ENCODE peak calls at places on chromosomes 4 and X, in eight cellular contexts. Q is CD4-positive, alpha-beta T cell; U is prostate gland; Y is CD8-positive, alpha-beta memory T cell; I is GM23338; F is HCT116; W is mammary epithelial cell; P is foreskin keratinocyte. G is an unnamed sample.

GRCh38 chrX:20061869-20062254 is 54.8 kb downstream of the MAP7D2 start:
- DNase-seq in Q (no peak), U (no peak), Y (no peak), I (no peak), F (no peak), W (peak; percentile 30), P (no peak), G (no peak)

GRCh38 chrX:132766452-132766851 is 192.0 kb downstream of the HS6ST2 start:
- DNase-seq in Q (no peak), U (no peak), Y (no peak), I (no peak), F (no peak), W (no peak), P (no peak), G (no peak)

GRCh38 chr4:184664445-184665210 is 15.1 kb downstream of the PRIMPOL start:
- DNase-seq in Q (no peak), U (no peak), Y (no peak), I (peak; percentile 79), F (no peak), W (no peak), P (no peak), G (no peak)

GRCh38 chr4:8334786-8335460 is 65.4 kb downstream of the HTRA3 start:
- DNase-seq in Q (peak; percentile 2), U (no peak), Y (no peak), I (no peak), F (no peak), W (no peak), P (no peak), G (no peak)

GRCh38 chr4:113468165-113469022 is 293.1 kb downstream of the CAMK2D start:
- DNase-seq in Q (no peak), U (peak; percentile 23), Y (no peak), I (peak; percentile 74), F (peak; percentile 98), W (peak; percentile 100), P (peak; percentile 99), G (no peak)

GRCh38 chrX:47840106-47840505 is 3.4 kb downstream of the ZNF81 start:
- DNase-seq in Q (no peak), U (no peak), Y (no peak), I (no peak), F (no peak), W (no peak), P (no peak), G (no peak)

GRCh38 chrX:13966071-13966850 is 63.4 kb downstream of the GEMIN8 start:
- DNase-seq in Q (no peak), U (no peak), Y (no peak), I (no peak), F (no peak), W (no peak), P (no peak), G (no peak)

GRCh38 chr4:19399001-19399400 is 852.7 kb upstream of the SLIT2 start:
- DNase-seq in Q (no peak), U (no peak), Y (no peak), I (no peak), F (no peak), W (no peak), P (peak; percentile 7), G (no peak)

GRCh38 chr4:147814334-147814733 is 82.4 kb downstream of the ARHGAP10 start:
- DNase-seq in Q (no peak), U (no peak), Y (no peak), I (no peak), F (no peak), W (peak; percentile 70), P (no peak), G (no peak)

GRCh38 chr4:77636902-77637301 is 31.3 kb downstream of the CXCL13 start:
- DNase-seq in Q (no peak), U (peak; percentile 85), Y (no peak), I (no peak), F (peak; percentile 7), W (peak; percentile 97), P (peak; percentile 94), G (no peak)

GRCh38 chr4:110172972-110173371 is 25.4 kb downstream of the ELOVL6 start:
- DNase-seq in Q (no peak), U (no peak), Y (no peak), I (no peak), F (no peak), W (no peak), P (no peak), G (no peak)

GRCh38 chrX:997631-998137 is 214.8 kb downstream of the CRLF2 start:
- DNase-seq in Q (no peak), U (no peak), Y (no peak), I (peak; percentile 74), F (no peak), W (no peak), P (no peak), G (no peak)

GRCh38 chr4:84530449-84530848 is 31.4 kb upstream of the NKX6-1 start:
- DNase-seq in Q (no peak), U (no peak), Y (no peak), I (no peak), F (no peak), W (no peak), P (no peak), G (no peak)

GRCh38 chr4:25051534-25051933 is 20.8 kb upstream of the LGI2 start:
- DNase-seq in Q (no peak), U (no peak), Y (no peak), I (no peak), F (no peak), W (no peak), P (no peak), G (no peak)

GRCh38 chr4:111883557-111883999 is 261.7 kb upstream of the FAM241A start:
- DNase-seq in Q (no peak), U (no peak), Y (no peak), I (no peak), F (no peak), W (no peak), P (no peak), G (no peak)

GRCh38 chrX:51144828-51145442 is 187.7 kb upstream of the NUDT10 start:
- DNase-seq in Q (no peak), U (peak; percentile 19), Y (no peak), I (peak; percentile 80), F (no peak), W (peak; percentile 16), P (no peak), G (no peak)

GRCh38 chrX:105018865-105019264 is 201.6 kb downstream of the TEX13A start:
- DNase-seq in Q (no peak), U (no peak), Y (no peak), I (no peak), F (no peak), W (peak; percentile 3), P (no peak), G (no peak)

GRCh38 chr4:169640261-169640880 is 20.0 kb downstream of the CLCN3 start:
- DNase-seq in Q (no peak), U (no peak), Y (no peak), I (no peak), F (no peak), W (no peak), P (no peak), G (no peak)

GRCh38 chr4:151743894-151744293 is 16.9 kb downstream of the GATB start:
- DNase-seq in Q (no peak), U (no peak), Y (no peak), I (no peak), F (no peak), W (no peak), P (no peak), G (no peak)
- H3K27ac ChIP-seq in Q (no peak overlapping the region), U (no peak overlapping the region), Y (no peak overlapping the region), I (no peak overlapping the region), F (peak overlapping the region; percentile 36), W (peak overlapping the region; percentile 85), P (peak overlapping the region; percentile 89), G (no peak overlapping the region)

GRCh38 chr4:145552181-145552822 is 66.9 kb upstream of the MMAA start:
- DNase-seq in Q (no peak), U (no peak), Y (no peak), I (no peak), F (no peak), W (no peak), P (no peak), G (no peak)

GRCh38 chr4:145557720-145558119 is 61.5 kb upstream of the MMAA start:
- DNase-seq in Q (no peak), U (peak; percentile 46), Y (no peak), I (peak; percentile 87), F (peak; percentile 42), W (peak; percentile 75), P (peak; percentile 76), G (no peak)

GRCh38 chr4:145553375-145553774 is 65.8 kb upstream of the MMAA start:
- DNase-seq in Q (no peak), U (no peak), Y (no peak), I (no peak), F (no peak), W (no peak), P (no peak), G (no peak)

GRCh38 chr4:145554691-145555090 is 64.5 kb upstream of the MMAA start:
- DNase-seq in Q (no peak), U (no peak), Y (no peak), I (no peak), F (no peak), W (no peak), P (no peak), G (no peak)
- H3K27ac ChIP-seq in Q (no peak overlapping the region), U (no peak overlapping the region), Y (no peak overlapping the region), I (no peak overlapping the region), F (no peak overlapping the region), W (no peak overlapping the region), P (no peak overlapping the region), G (no peak overlapping the region)

DNA sequence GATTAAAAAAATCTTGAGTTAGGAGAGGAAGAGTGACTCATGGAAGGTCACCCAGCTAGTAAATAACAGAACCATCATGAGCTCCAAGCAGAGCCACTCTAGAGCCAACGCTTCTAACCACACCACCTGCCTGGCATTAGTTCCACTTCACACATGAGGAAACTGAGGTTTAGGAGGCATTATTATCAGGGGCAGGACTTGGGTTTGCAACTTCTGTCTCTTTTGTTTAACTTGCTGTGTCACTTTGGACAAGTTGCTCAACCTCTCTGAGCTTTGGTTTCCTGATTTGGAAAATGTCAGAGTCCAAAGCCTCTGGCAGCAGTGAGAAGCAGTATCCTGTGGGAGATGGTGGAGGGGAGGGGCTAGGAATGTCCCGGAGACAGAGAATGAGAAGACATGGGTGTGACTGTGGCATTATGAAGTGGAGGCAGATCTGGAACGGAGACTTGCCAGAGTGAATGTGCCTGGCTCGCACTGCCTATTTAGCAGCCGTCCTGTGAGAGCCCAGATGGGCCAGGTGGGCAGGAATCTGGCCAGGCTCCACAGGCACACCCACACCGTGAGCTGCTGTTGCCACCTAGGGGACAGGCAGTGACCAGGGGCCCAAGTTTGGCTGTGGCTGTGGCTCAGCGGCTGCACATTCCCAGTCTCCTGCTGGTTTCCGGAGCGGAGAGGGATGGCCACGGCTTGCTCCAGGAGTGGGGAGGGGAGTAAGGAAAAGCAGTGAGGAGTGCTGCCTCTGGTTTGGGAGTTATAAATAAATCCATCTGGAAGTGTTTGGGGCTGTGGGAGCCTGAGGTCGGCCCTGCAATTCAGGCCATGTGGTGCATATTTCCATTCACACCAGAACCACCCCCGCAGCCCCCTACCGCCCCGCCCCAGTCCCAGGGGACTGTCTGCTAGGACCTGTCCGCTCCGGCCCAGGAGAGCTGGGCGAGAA is 93.4 kb downstream of the NHSL2 start:
- DNase-seq in Q (no peak), U (no peak), Y (no peak), I (peak; percentile 77), F (peak; percentile 40), W (peak; percentile 10), P (no peak), G (peak; percentile 17)
- H3K27ac ChIP-seq in Q (no peak overlapping the region), U (no peak overlapping the region), Y (no peak overlapping the region), I (peak overlapping the region; percentile 69), F (no peak overlapping the region), W (no peak overlapping the region), P (no peak overlapping the region), G (no peak overlapping the region)

DNA sequence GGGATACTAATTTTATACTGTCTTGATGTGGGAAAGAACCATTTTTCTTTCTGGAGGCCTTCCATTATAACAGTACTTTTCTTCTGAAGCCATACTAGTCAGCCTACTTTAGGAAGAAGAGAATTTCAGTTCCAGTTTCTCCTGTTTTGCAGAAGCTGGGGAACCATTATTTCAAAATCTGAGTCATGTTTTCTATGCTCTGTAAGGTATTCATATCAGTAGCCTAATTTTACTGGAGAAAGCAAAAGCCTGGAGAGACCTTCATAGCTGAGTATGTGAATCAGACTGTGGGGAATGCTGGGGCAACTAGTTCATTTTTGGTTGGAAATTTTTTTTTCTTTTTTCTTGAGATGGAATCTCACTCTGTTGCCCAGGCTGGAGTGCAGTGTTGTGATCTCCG is 22.4 kb downstream of the AFF1 start:
- DNase-seq in Q (no peak), U (no peak), Y (no peak), I (no peak), F (no peak), W (peak; percentile 72), P (peak; percentile 59), G (no peak)
- H3K27ac ChIP-seq in Q (no peak overlapping the region), U (no peak overlapping the region), Y (no peak overlapping the region), I (peak overlapping the region; percentile 94), F (no peak overlapping the region), W (peak overlapping the region; percentile 3), P (peak overlapping the region; percentile 5), G (no peak overlapping the region)

G was measured in CD8-positive, alpha-beta T cell.